ENCODE peak calls at places on chromosomes 4 and X, in five cellular contexts. O is HepG2, X is K562, R is upper lobe of left lung, H is A549. Z is an unnamed sample. For H3K9me3, the result is how much of the 10 kb centered on the place peaks cover.

GRCh38 chr4:8378776-8379175 is 61.7 kb downstream of the ACOX3 start:
- DNase-seq in O (no peak), X (no peak), R (no peak), H (no peak), Z (no peak)

GRCh38 chrX:30196322-30196721 is 19.0 kb upstream of the MAGEB2 start:
- DNase-seq in O (no peak), X (peak), R (no peak), H (peak), Z (no peak)

GRCh38 chr4:82741188-82741587 is 57.4 kb downstream of the SCD5 start:
- DNase-seq in O (peak), X (no peak), R (no peak), H (no peak), Z (no peak)

GRCh38 chr4:42401171-42401570 is 3.9 kb downstream of the SHISA3 start:
- DNase-seq in O (no peak), X (no peak), R (no peak), H (no peak), Z (no peak)

GRCh38 chr4:4603592-4603991 is 61.7 kb upstream of the STX18 start:
- DNase-seq in O (no peak), X (no peak), R (no peak), H (no peak), Z (no peak)

GRCh38 chr4:77001907-77002306 is 52.4 kb downstream of the SEPTIN11 start:
- DNase-seq in O (no peak), X (no peak), R (no peak), H (no peak), Z (no peak)

GRCh38 chr4:144174401-144175067 is 34.0 kb upstream of the GYPA start:
- DNase-seq in O (peak), X (peak), R (no peak), H (peak), Z (no peak)

GRCh38 chr4:98510757-98511517 is 147.5 kb downstream of the TSPAN5 start:
- DNase-seq in O (no peak), X (no peak), R (no peak), H (no peak), Z (no peak)

GRCh38 chr4:152696764-152697250 is 17.0 kb upstream of the TMEM154 start:
- DNase-seq in O (peak), X (no peak), R (no peak), H (no peak), Z (peak)

DNA sequence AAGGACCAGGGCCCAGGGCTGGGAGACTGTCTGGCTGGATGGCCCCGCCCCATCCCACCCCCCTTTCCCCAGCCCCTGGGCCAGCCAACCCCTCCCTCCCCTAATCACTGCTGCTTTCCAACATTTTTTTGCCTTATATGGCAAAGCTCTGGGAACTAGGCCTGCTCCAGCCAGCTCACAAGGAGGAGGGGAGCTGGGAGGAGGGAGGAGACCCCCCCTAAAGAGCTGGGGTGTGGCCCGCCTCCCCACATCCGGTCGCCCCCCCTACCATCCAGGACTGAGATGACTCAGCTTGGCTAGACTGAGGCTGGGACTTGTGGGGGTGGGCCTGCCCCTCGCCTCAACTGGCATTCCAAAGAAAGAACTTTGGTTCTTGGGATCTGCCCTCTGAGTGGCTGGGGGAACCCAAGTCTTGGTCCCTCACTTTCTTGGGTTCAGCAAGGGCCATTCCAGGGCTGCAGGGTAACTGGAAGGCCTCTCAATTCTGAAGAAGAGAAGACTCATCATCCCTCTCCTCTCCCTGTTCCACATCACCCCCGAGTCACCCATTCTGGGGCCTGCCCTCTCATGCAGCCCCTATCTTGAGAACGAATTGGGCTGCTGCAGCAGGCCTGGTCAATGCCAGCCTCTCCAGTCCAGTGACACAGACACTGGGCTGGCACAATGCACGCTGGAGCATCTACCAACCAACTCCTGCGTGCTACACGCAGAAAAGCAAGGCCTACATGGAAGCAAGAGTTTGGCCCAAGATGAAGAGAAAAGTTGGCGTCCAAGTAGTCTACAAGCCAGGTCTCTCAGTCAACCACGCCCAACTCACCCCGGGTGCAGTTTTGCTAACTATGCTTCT is 4.8 kb downstream of the FLNA start:
- DNase-seq in O (peak), X (peak), R (peak), H (peak), Z (peak)
- TF ChIP-seq EP300 in O (no peak), X (peak), R (no peak), H (no peak), Z (no peak)

GRCh38 chr4:40583850-40584439 is 45.7 kb downstream of the RBM47 start:
- DNase-seq in O (no peak), X (no peak), R (no peak), H (peak), Z (no peak)

GRCh38 chr4:40586729-40587128 is 42.9 kb downstream of the RBM47 start:
- DNase-seq in O (no peak), X (no peak), R (peak), H (no peak), Z (no peak)

GRCh38 chr4:40584517-40585141 is 45.0 kb downstream of the RBM47 start:
- DNase-seq in O (no peak), X (no peak), R (no peak), H (no peak), Z (no peak)

GRCh38 chr4:40586034-40586433 is 43.6 kb downstream of the RBM47 start:
- DNase-seq in O (no peak), X (no peak), R (no peak), H (no peak), Z (no peak)

DNA sequence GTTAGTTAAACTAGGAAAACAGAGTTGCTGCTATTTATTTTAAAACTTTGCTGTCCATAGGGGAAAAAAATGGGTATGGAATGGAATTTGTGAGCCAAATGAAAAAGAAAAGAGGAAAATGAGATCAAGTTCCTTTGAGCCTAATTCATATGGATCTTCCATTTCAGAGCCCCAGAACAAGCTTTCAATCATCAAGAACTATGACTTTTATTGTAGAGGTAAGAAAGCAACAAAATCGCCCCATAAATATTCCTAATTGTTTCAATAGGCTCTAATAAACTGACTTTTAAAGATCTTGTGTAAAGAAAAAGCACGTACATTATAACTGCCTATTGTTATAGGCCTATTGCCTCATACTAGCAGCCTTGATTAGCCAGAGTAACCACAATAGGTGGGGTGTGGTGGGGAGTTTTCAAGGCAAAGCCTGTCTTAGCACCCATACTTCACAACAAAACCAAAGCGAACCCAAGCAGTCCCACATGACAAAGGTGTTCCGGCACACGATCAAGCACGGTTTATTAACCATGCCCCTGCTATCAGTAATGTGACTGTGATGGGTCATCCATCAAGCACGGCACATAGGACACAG is 44.4 kb downstream of the RBM47 start:
- DNase-seq in O (no peak), X (no peak), R (no peak), H (no peak), Z (no peak)
- H3K4me3 ChIP-seq in O (no peak), X (no peak), R (no peak), H (no peak), Z (no peak)

DNA sequence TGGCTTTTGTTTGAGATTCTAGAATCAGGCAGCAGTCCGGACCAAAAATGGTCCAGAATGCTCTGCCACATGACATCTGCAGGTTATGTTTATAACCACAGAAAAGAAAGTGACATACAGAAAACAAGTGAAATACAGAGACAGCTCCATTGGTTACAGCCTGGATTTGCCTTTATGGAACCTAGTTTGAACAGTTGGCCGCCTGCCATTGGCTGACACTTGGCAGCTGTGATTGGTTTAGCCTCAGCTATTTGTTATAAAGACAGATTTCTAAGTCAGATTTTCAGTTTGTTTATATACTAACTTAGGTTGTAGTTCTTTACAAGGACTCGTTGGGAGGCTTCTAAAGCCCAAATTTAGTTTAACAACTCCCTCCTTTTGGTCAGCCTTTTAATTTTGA is 40.8 kb upstream of the IL9R start:
- DNase-seq in O (no peak), X (no peak), R (no peak), H (no peak), Z (no peak)
- H3K9me3 ChIP-seq in O (half or more), X (under half), R (under half), H (under half), Z (under half)

GRCh38 chr4:26779674-26780073 is 81.0 kb upstream of the STIM2 start:
- DNase-seq in O (no peak), X (no peak), R (no peak), H (no peak), Z (no peak)

GRCh38 chr4:26784207-26784606 is 76.4 kb upstream of the STIM2 start:
- DNase-seq in O (no peak), X (no peak), R (no peak), H (no peak), Z (no peak)

GRCh38 chr4:26782830-26783202 is 77.8 kb upstream of the STIM2 start:
- DNase-seq in O (no peak), X (no peak), R (no peak), H (no peak), Z (no peak)

GRCh38 chr4:26780524-26780923 is 80.1 kb upstream of the STIM2 start:
- DNase-seq in O (no peak), X (no peak), R (no peak), H (no peak), Z (no peak)

DNA sequence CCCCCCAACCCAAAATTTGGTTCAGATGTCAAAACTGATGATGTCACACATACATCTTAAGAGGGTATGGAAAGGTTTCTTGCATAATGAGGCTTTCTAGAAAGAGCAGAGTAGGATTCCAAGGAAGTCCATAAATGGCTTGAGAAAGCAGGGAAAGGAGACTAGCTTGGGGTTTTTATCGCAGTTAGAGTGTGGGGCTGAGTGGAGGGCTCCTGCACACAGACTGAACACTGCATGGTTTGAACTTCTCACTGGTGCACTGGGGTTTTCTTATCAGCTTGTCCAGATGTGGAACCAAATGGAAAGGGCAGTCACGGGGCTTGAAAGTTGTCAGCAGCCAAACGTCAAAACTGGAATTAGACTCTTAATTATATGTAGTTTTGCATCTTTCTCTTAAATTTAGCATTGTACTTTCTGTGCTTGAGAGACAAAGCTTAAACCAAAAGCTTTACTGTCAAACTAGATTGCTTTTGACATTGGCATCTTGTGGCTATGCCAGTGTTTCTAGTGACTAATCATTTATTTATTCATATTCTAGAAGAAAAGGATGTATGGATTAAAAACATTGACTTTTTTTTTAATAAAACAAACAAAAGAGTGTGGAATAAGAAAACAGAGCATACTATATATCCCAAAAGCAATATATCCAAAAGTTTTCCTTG is 78.3 kb upstream of the STIM2 start:
- DNase-seq in O (no peak), X (peak), R (no peak), H (no peak), Z (no peak)
- TF ChIP-seq EP300 in O (no peak), X (peak), R (no peak), H (no peak), Z (no peak)

GRCh38 chrX:16479206-16479869 is 170.6 kb upstream of the S100G start:
- DNase-seq in O (peak), X (no peak), R (no peak), H (peak), Z (no peak)

GRCh38 chrX:16476692-16477091 is 173.3 kb upstream of the S100G start:
- DNase-seq in O (peak), X (no peak), R (no peak), H (no peak), Z (no peak)

GRCh38 chrX:16472345-16472744 is 177.6 kb upstream of the S100G start:
- DNase-seq in O (no peak), X (no peak), R (no peak), H (no peak), Z (no peak)

GRCh38 chrX:16474511-16474910 is 175.4 kb upstream of the S100G start:
- DNase-seq in O (no peak), X (no peak), R (no peak), H (no peak), Z (no peak)

DNA sequence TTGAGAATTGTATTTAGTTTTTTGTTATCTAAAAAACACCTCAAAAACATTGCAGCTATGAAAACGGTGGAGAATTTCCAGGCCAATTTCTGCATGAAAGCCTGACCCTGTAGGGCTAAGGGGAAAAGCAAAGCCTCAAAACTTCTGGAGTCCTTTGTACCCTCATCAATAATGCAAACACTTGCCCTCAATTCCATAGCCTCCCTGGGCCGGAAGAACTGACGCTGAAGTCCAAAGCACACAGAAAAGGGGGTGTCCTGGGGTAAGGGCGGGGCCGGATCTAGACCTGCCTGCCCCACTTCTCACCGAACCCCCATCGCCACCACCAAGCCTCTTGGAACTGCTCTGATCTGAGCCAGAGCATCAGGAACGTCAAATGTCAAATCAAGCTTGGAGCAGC is 173.9 kb upstream of the S100G start:
- DNase-seq in O (no peak), X (no peak), R (no peak), H (no peak), Z (no peak)
- H3K4me3 ChIP-seq in O (no peak), X (no peak), R (no peak), H (no peak), Z (no peak)

DNA sequence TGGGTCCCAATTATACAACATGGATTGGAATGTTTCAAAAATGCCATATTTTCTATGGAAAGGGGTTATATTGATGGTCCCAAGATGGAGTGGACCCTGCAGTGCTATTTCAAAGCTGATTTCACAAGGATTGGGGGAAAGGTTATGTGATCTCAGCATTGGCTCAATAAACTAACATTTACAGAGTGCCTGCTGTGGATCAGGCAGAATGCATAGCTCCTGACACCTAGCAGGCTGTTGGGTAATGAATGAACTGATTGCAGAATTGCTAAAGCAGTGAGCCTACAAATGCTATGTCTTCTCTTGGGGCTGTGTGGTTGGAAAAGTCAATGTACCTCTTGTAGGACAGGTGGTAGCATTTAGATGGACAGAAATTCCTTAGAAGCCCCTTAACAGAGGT is 16.9 kb downstream of the CWH43 start:
- DNase-seq in O (no peak), X (no peak), R (no peak), H (no peak), Z (no peak)
- H3K9me3 ChIP-seq in O (under half), X (under half), R (under half), H (under half), Z (under half)

GRCh38 chrX:110698696-110699095 is 96.9 kb downstream of the CHRDL1 start:
- DNase-seq in O (no peak), X (no peak), R (no peak), H (no peak), Z (no peak)
- TF ChIP-seq EP300 in O (no peak), X (no peak), R (no peak), H (no peak), Z (no peak)

GRCh38 chr4:38314663-38315062 is 349.3 kb upstream of the KLF3 start:
- DNase-seq in O (peak), X (no peak), R (no peak), H (no peak), Z (peak)

GRCh38 chr4:38313999-38314561 is 349.9 kb upstream of the KLF3 start:
- DNase-seq in O (no peak), X (peak), R (no peak), H (peak), Z (peak)

GRCh38 chr4:38315296-38315695 is 348.7 kb upstream of the KLF3 start:
- DNase-seq in O (no peak), X (no peak), R (no peak), H (no peak), Z (no peak)

GRCh38 chr4:38311495-38311894 is 351.3 kb downstream of the PTTG2 start:
- DNase-seq in O (no peak), X (no peak), R (no peak), H (no peak), Z (no peak)

DNA sequence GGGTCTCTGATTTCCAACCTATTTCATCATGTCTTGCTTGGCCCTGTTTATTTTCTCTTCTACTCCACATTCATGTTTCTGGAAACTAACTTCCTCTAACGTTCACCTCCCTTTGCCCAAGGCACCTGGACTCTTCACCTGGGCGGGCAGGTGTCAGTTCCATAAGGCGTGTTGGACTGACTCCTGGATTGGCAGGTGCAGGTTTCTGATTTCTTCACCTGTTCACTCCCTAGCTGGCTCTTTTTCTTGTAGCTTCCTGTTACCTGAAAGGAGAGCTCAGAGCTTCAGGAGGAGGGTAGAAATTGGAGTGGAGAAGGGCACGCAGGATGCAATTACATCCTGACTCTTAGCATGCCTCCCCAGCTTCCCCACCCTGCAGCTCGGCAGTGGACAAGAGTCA is 350.8 kb upstream of the KLF3 start:
- DNase-seq in O (no peak), X (no peak), R (peak), H (no peak), Z (peak)
- H3K4me3 ChIP-seq in O (no peak), X (no peak), R (no peak), H (no peak), Z (no peak)

GRCh38 chr4:6730603-6731300 is 14.8 kb downstream of the BLOC1S4 start:
- DNase-seq in O (no peak), X (peak), R (no peak), H (no peak), Z (no peak)
- H3K9me3 ChIP-seq in O (under half), X (under half), R (under half), H (under half), Z (under half)

Z was measured in transverse colon.